ENCODE peak calls at places on chromosomes 3 and 15, in six cellular contexts. R, S, Z, I, W and A are unnamed samples. For H3K9me3, the result is how much of the 10 kb centered on the place peaks cover.

GRCh38 chr3:98404010-98404409 is 13.5 kb downstream of the OR5K3 start:
- ATAC-seq in R (no peak), S (no peak), Z (no peak), I (no peak), W (no peak), A (no peak)

GRCh38 chr15:75451674-75452363 is at the start of gene SIN3A:
- ATAC-seq in R (peak), S (peak), Z (peak), I (peak), W (peak), A (peak)

GRCh38 chr3:31777092-31777491 is 204.0 kb downstream of the OSBPL10 start:
- ATAC-seq in R (no peak), S (no peak), Z (no peak), I (no peak), W (no peak), A (no peak)

GRCh38 chr3:139780603-139781002 is 102.8 kb upstream of the NMNAT3 start:
- ATAC-seq in R (no peak), S (no peak), Z (no peak), I (no peak), W (no peak), A (no peak)

GRCh38 chr3:151837057-151837456 is 23.1 kb downstream of the AADAC start:
- ATAC-seq in R (no peak), S (peak), Z (no peak), I (peak), W (peak), A (no peak)

GRCh38 chr3:42247576-42248027 is 18.4 kb downstream of the CCK start:
- ATAC-seq in R (peak), S (peak), Z (peak), I (peak), W (peak), A (peak)

GRCh38 chr15:75620776-75621536 is 4.6 kb downstream of the SNUPN start:
- ATAC-seq in R (no peak), S (no peak), Z (no peak), I (no peak), W (no peak), A (peak)

GRCh38 chr15:81281925-81282895 is 41.7 kb downstream of the STARD5 start:
- ATAC-seq in R (no peak), S (no peak), Z (no peak), I (no peak), W (no peak), A (no peak)

GRCh38 chr3:117926819-117927218 is 1107.8 kb downstream of the IGSF11 start:
- ATAC-seq in R (no peak), S (no peak), Z (no peak), I (no peak), W (no peak), A (no peak)

GRCh38 chr3:64971584-64971983 is 283.8 kb upstream of the ADAMTS9 start:
- ATAC-seq in R (no peak), S (no peak), Z (no peak), I (no peak), W (no peak), A (no peak)

GRCh38 chr3:52272831-52273230 is 5.6 kb downstream of the WDR82 start:
- ATAC-seq in R (no peak), S (no peak), Z (peak), I (no peak), W (no peak), A (no peak)

GRCh38 chr3:57787867-57788623 is 31.9 kb downstream of the SLMAP start:
- ATAC-seq in R (no peak), S (no peak), Z (peak), I (no peak), W (peak), A (no peak)

GRCh38 chr3:146883292-146883691 is 278.1 kb upstream of the PLSCR5 start:
- ATAC-seq in R (no peak), S (no peak), Z (no peak), I (no peak), W (no peak), A (no peak)

GRCh38 chr3:120661106-120661962 is 20.7 kb downstream of the HGD start:
- ATAC-seq in R (no peak), S (no peak), Z (no peak), I (no peak), W (no peak), A (no peak)

GRCh38 chr3:195080125-195080524 is 190.8 kb downstream of the XXYLT1 start:
- ATAC-seq in R (no peak), S (no peak), Z (no peak), I (no peak), W (no peak), A (peak)

GRCh38 chr3:52233968-52234367 is 5.0 kb downstream of the TWF2 start:
- ATAC-seq in R (no peak), S (no peak), Z (no peak), I (no peak), W (no peak), A (no peak)

GRCh38 chr3:187000711-187001151 is 70.4 kb downstream of the ST6GAL1 start:
- ATAC-seq in R (no peak), S (no peak), Z (peak), I (no peak), W (no peak), A (no peak)

GRCh38 chr3:136938334-136938733 is 19.4 kb upstream of the IL20RB start:
- ATAC-seq in R (no peak), S (no peak), Z (peak), I (no peak), W (no peak), A (no peak)

GRCh38 chr15:78130466-78131294 is 565 bp downstream of the CIB2 start:
- ATAC-seq in R (no peak), S (peak), Z (peak), I (peak), W (peak), A (peak)

GRCh38 chr3:110254591-110254990 is 817.0 kb upstream of the NECTIN3 start:
- ATAC-seq in R (no peak), S (no peak), Z (no peak), I (no peak), W (no peak), A (no peak)

GRCh38 chr15:101187820-101188516 is 63.9 kb downstream of the CHSY1 start:
- ATAC-seq in R (no peak), S (no peak), Z (peak), I (no peak), W (no peak), A (peak)

GRCh38 chr15:67882487-67883227 is 42.8 kb upstream of the RNU6-1 start:
- ATAC-seq in R (no peak), S (no peak), Z (no peak), I (no peak), W (peak), A (no peak)

GRCh38 chr3:123683755-123684154 is 98.9 kb upstream of the HACD2 start:
- ATAC-seq in R (no peak), S (no peak), Z (no peak), I (no peak), W (no peak), A (no peak)

GRCh38 chr15:55742498-55742926 is 440 bp downstream of the PRTG start:
- ATAC-seq in R (peak), S (no peak), Z (peak), I (peak), W (peak), A (peak)

GRCh38 chr15:68791431-68792283 is 29.0 kb downstream of the ANP32A start:
- ATAC-seq in R (no peak), S (no peak), Z (peak), I (no peak), W (no peak), A (no peak)

GRCh38 chr15:89034305-89034704 is 54.0 kb upstream of the ABHD2 start:
- ATAC-seq in R (no peak), S (peak), Z (no peak), I (peak), W (peak), A (no peak)

GRCh38 chr3:31629054-31629453 is 96.3 kb downstream of the STT3B start:
- ATAC-seq in R (no peak), S (no peak), Z (peak), I (no peak), W (no peak), A (no peak)

GRCh38 chr3:108114423-108115065 is 23.7 kb upstream of the CD47 start:
- ATAC-seq in R (no peak), S (no peak), Z (no peak), I (no peak), W (peak), A (no peak)

GRCh38 chr15:43143203-43143941 is 10.0 kb downstream of the TMEM62 start:
- ATAC-seq in R (no peak), S (no peak), Z (peak), I (no peak), W (no peak), A (no peak)

GRCh38 chr3:141686477-141687280 is 51.4 kb upstream of the RNF7 start:
- ATAC-seq in R (peak), S (no peak), Z (peak), I (peak), W (peak), A (peak)

GRCh38 chr15:65344909-65345275 is 32.9 kb downstream of the IGDCC3 start:
- ATAC-seq in R (no peak), S (no peak), Z (no peak), I (no peak), W (no peak), A (no peak)

GRCh38 chr15:94174399-94174802 is 57.0 kb upstream of the MCTP2 start:
- ATAC-seq in R (no peak), S (no peak), Z (peak), I (no peak), W (no peak), A (no peak)

GRCh38 chr3:196227629-196228493 is 11.5 kb downstream of the SLC51A start:
- ATAC-seq in R (peak), S (peak), Z (peak), I (peak), W (peak), A (no peak)

GRCh38 chr15:79010278-79010677 is 65.4 kb upstream of the CTSH start:
- ATAC-seq in R (peak), S (no peak), Z (no peak), I (no peak), W (peak), A (no peak)

GRCh38 chr15:81394609-81395008 is 20.6 kb upstream of the TMC3 start:
- ATAC-seq in R (no peak), S (no peak), Z (no peak), I (no peak), W (no peak), A (no peak)

GRCh38 chr15:69299451-69300128 is 878 bp downstream of the PAQR5 start:
- ATAC-seq in R (no peak), S (peak), Z (no peak), I (peak), W (no peak), A (no peak)

GRCh38 chr3:183653209-183654064 is 18.0 kb downstream of the KLHL24 start:
- ATAC-seq in R (no peak), S (no peak), Z (no peak), I (no peak), W (no peak), A (no peak)

GRCh38 chr3:183654727-183655126 is 19.3 kb downstream of the KLHL24 start:
- ATAC-seq in R (no peak), S (no peak), Z (no peak), I (no peak), W (no peak), A (no peak)

DNA sequence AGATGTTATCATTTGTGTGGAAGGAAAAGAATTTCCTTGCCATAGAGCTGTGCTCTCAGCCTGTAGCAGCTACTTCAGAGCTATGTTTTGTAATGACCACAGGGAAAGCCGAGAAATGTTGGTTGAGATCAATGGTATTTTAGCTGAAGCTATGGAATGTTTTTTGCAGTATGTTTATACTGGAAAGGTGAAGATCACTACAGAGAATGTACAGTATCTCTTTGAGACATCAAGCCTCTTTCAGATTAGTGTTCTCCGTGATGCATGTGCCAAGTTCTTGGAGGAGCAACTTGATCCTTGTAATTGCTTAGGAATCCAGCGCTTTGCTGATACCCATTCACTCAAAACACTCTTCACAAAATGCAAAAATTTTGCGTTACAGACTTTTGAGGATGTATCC is 15.1 kb downstream of the KLHL24 start:
- ATAC-seq in R (no peak), S (no peak), Z (no peak), I (no peak), W (no peak), A (no peak)
- H3K9me3 ChIP-seq in R (under half), S (under half), Z (under half), I (under half), W (under half), A (under half)

GRCh38 chr3:178245385-178245778 is 290.9 kb upstream of the KCNMB2 start:
- ATAC-seq in R (no peak), S (no peak), Z (no peak), I (no peak), W (no peak), A (no peak)
- TF ChIP-seq POLR2AphosphoS5 in R (no peak), S (no peak), Z (no peak), I (no peak), W (no peak), A (no peak)

DNA sequence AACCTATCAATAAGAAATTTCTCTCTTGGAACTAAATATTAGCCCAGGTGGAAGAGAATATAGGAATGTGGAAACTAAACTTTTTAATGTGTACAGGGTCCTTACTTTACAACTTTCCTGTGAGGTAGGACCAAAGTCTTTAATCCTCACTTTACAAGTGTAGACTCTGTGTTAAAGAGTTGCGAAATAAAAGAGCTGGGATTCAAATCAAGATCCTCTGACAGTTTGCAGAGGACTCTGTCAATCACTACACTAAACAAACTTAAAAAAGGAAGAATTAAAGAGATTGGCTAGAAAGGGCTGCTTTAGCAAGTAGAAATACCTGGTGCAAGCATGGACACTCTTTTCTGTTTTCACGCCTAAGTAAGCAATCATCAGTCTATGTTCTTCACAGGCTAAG is 139.4 kb downstream of the MECOM start:
- ATAC-seq in R (no peak), S (no peak), Z (no peak), I (no peak), W (no peak), A (no peak)
- H3K9me3 ChIP-seq in R (under half), S (under half), Z (under half), I (under half), W (under half), A (under half)

GRCh38 chr3:189353318-189353958 is 181.7 kb downstream of the TPRG1 start:
- ATAC-seq in R (no peak), S (peak), Z (no peak), I (no peak), W (no peak), A (no peak)

GRCh38 chr3:189353988-189354735 is 182.4 kb downstream of the TPRG1 start:
- ATAC-seq in R (no peak), S (peak), Z (no peak), I (no peak), W (no peak), A (no peak)

GRCh38 chr3:189360291-189360690 is 188.5 kb downstream of the TPRG1 start:
- ATAC-seq in R (no peak), S (no peak), Z (no peak), I (no peak), W (no peak), A (no peak)

GRCh38 chr3:189355115-189355480 is 183.3 kb downstream of the TPRG1 start:
- ATAC-seq in R (peak), S (peak), Z (no peak), I (no peak), W (no peak), A (no peak)

DNA sequence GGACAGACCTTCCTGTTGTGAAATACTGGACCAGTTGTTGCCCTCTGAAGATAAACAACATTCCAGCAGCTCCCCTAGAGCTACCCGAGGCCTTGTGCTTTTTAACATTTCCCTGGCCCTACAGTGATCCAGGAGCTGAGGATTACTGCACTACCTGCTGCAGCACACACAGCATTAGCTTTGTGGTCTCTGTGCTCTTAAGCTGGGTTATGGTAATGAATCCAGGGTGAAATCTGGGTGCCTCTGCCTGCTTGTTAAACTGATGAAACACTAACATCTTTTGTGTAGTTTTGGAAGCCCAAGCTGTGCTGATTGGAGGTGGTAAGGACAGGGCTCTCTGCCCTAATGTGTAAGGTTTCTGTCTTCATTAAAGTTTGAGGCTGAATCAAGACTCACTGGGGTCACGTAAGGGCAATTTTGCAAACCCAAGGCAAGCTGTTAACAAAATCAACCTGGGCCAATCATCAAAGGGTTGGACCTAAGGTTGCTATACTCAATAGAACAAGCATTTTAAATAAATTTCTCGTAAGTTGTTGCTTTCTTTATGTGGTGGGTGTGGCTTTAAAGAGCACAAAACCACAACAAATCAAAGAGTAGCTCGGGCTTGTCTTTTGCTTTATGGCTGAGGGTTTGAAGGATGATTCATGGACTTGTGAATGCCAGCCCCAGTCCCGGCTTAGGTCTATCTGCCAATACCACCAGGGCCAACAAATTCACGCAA is 183.9 kb downstream of the TPRG1 start:
- ATAC-seq in R (peak), S (peak), Z (peak), I (peak), W (no peak), A (peak)
- TF ChIP-seq POLR2AphosphoS5 in R (no peak), S (no peak), Z (no peak), I (no peak), W (no peak), A (no peak)

GRCh38 chr15:25182098-25182478 is 227.3 kb downstream of the SNRPN start:
- ATAC-seq in R (no peak), S (no peak), Z (no peak), I (no peak), W (no peak), A (no peak)
- H3K9me3 ChIP-seq in R (half or more), S (under half), Z (under half), I (under half), W (under half), A (half or more)

GRCh38 chr15:48145923-48146322 is 25.1 kb downstream of the SLC24A5 start:
- ATAC-seq in R (no peak), S (no peak), Z (no peak), I (no peak), W (no peak), A (no peak)
- TF ChIP-seq POLR2AphosphoS5 in R (no peak), S (no peak), Z (no peak), I (no peak), W (no peak), A (no peak)

DNA sequence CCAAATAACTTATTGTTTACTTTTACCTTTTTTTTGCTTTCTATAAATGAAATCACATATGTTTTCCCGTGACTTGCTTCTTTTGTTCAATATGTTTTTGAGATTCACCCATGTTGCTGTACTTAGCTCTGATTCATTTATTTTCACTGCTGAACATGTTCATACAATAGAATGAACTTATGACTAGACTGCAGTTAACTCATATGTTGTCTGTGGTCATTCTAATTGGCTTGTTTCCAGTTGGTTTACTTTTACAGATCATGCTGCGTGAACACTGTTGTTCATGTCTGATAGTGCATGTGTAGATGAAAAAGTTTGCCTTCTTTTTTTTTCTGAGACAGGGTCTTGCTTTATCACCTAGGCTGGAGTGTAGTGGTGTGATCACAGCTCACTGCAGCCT is 31.6 kb upstream of the SV2B start:
- ATAC-seq in R (no peak), S (no peak), Z (no peak), I (no peak), W (no peak), A (no peak)
- H3K9me3 ChIP-seq in R (under half), S (under half), Z (under half), I (under half), W (under half), A (under half)